ENCODE peak calls at places on chromosomes 2 and 18, in five cellular contexts. H is neuronal stem cell, E is mesenchymal stem cell, D is H1, C is trophoblast cell. J is an unnamed sample.

GRCh38 chr18:62379051-62379450 is 53.9 kb downstream of the TNFRSF11A start:
- DNase-seq in H (no peak), C (no peak), E (no peak), D (no peak), J (no peak)

GRCh38 chr2:100422320-100422719 is 4.9 kb upstream of the CHST10 start:
- DNase-seq in E (peak), D (no peak), C (peak), H (no peak), J (peak)

GRCh38 chr18:28043631-28044030 is 133.3 kb downstream of the CDH2 start:
- DNase-seq in E (no peak), C (no peak), H (no peak), D (no peak), J (no peak)

GRCh38 chr2:216690451-216691209 is 4.7 kb downstream of the IGFBP5 start:
- DNase-seq in D (no peak), H (no peak), C (no peak), E (peak), J (no peak)

GRCh38 chr2:18094277-18094676 is 215.8 kb downstream of the KCNS3 start:
- DNase-seq in E (no peak), C (no peak), H (no peak), D (no peak), J (no peak)

GRCh38 chr2:165794520-165794882 is 454 bp upstream of the GALNT3 start:
- DNase-seq in E (peak), C (peak), H (peak), D (no peak), J (peak)

GRCh38 chr2:213177685-213178084 is 26.3 kb upstream of the IKZF2 start:
- DNase-seq in C (no peak), E (no peak), H (no peak), D (no peak), J (no peak)

GRCh38 chr2:182636694-182637093 is 79.4 kb upstream of the DNAJC10 start:
- DNase-seq in C (no peak), E (no peak), D (no peak), H (peak), J (peak)

GRCh38 chr2:213175673-213176247 is 24.3 kb upstream of the IKZF2 start:
- DNase-seq in D (no peak), C (peak), H (no peak), E (no peak), J (no peak)

GRCh38 chr2:209113030-209113429 is 310.8 kb upstream of the MAP2 start:
- DNase-seq in D (peak), E (no peak), H (no peak), C (no peak), J (peak)

GRCh38 chr2:120258140-120258539 is 5.5 kb downstream of the RALB start:
- DNase-seq in C (no peak), E (no peak), D (no peak), H (no peak), J (no peak)

GRCh38 chr2:134866498-134867099 is 28.2 kb downstream of the ACMSD start:
- DNase-seq in H (no peak), C (peak), E (peak), D (no peak), J (no peak)

GRCh38 chr2:21451418-21451817 is 327.6 kb downstream of the TDRD15 start:
- DNase-seq in H (no peak), D (no peak), C (peak), E (no peak), J (no peak)

GRCh38 chr2:36611316-36611990 is 13.5 kb upstream of the FEZ2 start:
- DNase-seq in C (no peak), H (no peak), D (no peak), E (no peak), J (no peak)

GRCh38 chr2:168396131-168396530 is 59.9 kb upstream of the CERS6 start:
- DNase-seq in D (no peak), H (no peak), E (no peak), C (no peak), J (no peak)

GRCh38 chr18:22499421-22499820 is 81.7 kb upstream of the CTAGE1 start:
- DNase-seq in C (no peak), E (no peak), D (no peak), H (no peak), J (no peak)

GRCh38 chr2:88880441-88880953 is 189.0 kb downstream of the RPIA start:
- DNase-seq in H (peak), E (peak), D (no peak), C (peak), J (no peak)

GRCh38 chr2:145723872-145724271 is 1204.0 kb upstream of the ZEB2 start:
- DNase-seq in C (no peak), E (no peak), H (no peak), D (no peak), J (no peak)

GRCh38 chr2:105038383-105039061 is 653 bp downstream of the MRPS9 start:
- DNase-seq in E (peak), D (no peak), C (peak), H (peak), J (peak)

GRCh38 chr2:85705680-85706039 is 11.5 kb downstream of the GNLY start:
- DNase-seq in H (no peak), D (no peak), E (peak), C (peak), J (no peak)

GRCh38 chr2:196987654-196988364 is 61.3 kb upstream of the PGAP1 start:
- DNase-seq in E (peak), D (no peak), C (peak), H (no peak), J (no peak)

GRCh38 chr2:16025876-16026640 is 85.7 kb downstream of the MYCN start:
- DNase-seq in D (no peak), C (no peak), H (no peak), E (no peak), J (no peak)
- H4K91ac ChIP-seq in D (no peak), C (no peak), H (no peak), E (no peak), J (no peak)

GRCh38 chr18:44580159-44580558 is 100.5 kb upstream of the SETBP1 start:
- DNase-seq in E (no peak), H (no peak), C (no peak), D (no peak), J (no peak)
- H3K4me2 ChIP-seq in E (no peak), H (no peak), C (no peak), D (no peak), J (no peak)

GRCh38 chr2:220043993-220044335 is 416.5 kb downstream of the SLC4A3 start:
- DNase-seq in D (no peak), H (no peak), C (peak), E (peak), J (no peak)

GRCh38 chr2:220046507-220046906 is 419.1 kb downstream of the SLC4A3 start:
- DNase-seq in C (peak), H (no peak), D (no peak), E (no peak), J (no peak)

GRCh38 chr2:220044383-220044782 is 417.0 kb downstream of the SLC4A3 start:
- DNase-seq in H (no peak), C (no peak), D (no peak), E (no peak), J (peak)

DNA sequence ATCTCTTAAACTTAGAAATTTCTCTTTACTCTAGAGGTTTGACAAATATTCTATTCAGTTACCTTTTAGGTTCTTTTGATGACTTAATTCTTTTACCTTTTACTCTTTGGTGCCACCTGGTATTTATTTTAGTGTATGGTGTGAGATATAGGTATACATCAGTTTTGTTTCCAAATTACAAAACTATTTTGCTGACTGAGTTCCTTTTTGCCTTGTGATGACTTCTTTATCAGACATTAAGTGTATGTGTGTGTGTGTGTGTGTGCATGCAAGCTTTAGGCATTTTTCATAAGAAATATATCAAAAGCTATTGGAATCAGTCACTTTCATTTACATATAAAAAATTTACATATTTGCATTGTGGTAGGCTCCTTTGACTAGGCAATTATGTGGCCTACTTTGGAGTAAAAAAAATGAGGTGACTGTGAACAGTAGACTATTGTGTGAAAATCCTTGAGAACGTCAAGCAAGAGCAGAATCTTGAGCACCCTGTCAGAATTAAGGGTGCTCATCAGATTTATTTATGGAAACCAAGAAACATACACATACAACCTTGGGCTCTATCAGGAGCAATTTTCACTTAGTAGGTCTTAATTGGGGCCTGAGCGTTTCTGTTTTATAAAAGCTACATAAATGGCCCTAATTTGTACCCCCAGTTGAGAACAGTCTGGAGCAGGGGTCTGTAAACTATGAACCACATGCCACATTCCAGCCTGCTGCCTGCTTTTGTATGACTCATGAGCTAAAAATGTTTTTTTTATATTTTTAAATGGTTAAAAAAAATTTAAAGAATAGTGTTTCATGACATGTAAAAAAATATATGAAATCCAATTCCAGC is 415.9 kb downstream of the SLC4A3 start:
- DNase-seq in C (no peak), H (no peak), E (peak), D (no peak), J (no peak)
- H2BK12ac ChIP-seq in C (no peak), H (no peak), E (no peak), D (no peak), J (no peak)

GRCh38 chr18:46104128-46104911 is at the start of gene HAUS1:
- DNase-seq in C (peak), E (peak), H (peak), D (peak), J (peak)
- H4K91ac ChIP-seq in C (peak), E (no peak), H (no peak), D (no peak), J (no peak)

DNA sequence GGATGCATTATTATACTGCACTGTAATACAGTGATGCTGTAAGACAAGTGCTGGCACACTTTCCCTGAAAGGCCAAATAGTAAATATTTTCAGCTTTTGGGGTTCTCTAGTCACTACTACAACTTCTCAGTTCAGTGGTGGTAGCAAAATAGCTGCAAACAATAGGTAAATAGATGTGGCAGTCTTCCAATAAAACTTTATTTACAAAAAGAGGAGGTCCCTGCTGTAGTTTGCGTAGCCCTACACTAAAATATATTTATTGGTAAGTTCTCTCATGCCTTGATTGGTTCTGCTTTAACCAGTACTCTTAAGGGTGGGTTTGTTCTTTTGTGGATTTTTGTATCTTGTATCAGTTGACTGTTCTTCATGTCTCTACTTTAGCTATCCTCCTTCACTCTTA is 7.8 kb downstream of the GLS start:
- DNase-seq in C (no peak), E (no peak), D (no peak), H (no peak), J (no peak)
- H3K4me2 ChIP-seq in C (no peak), E (peak), D (peak), H (no peak), J (no peak)

DNA sequence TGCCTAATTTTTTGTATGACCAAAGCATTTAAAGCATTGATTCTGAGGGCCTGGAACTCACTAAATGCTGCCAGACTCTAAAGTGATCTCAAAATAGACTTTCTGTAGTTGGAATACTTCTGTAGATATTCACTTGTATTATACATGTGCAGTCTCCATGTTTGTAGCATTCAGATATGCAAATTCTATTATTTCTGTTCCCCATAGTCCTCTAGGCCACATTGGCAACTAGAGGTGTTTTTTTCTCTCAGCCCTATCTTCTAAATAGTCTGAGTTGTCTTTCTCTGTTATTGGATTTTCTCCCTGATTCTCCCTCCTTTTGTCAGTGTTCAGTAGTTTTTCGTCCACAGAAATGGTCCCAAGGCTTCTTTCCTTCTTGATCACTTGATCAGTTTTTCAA is 38.5 kb downstream of the ANKRD12 start:
- DNase-seq in H (no peak), E (no peak), C (no peak), D (no peak), J (no peak)
- H2BK12ac ChIP-seq in H (no peak), E (no peak), C (no peak), D (no peak), J (no peak)

DNA sequence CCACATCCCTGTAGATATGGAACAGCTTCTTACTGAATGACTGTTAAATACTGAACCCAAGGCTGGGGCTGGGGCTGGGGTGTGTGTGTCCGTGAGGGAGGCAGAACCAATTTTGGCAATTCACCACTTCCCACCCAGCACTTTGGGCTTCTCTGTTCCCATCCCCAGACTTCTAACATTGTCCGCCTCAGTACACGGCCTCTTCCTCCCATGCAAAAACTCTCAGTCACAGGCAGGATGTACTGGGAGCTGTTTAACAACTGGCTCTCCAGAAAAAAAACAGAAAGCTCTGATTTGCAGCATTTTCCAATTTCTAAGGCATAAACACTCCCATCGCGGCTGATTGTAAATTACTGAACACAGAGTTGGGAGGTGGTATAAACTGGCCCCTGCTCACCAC is 73.0 kb upstream of the MAP4K3 start:
- DNase-seq in C (no peak), E (peak), D (no peak), H (no peak), J (no peak)
- H4K91ac ChIP-seq in C (no peak), E (peak), D (no peak), H (no peak), J (no peak)

GRCh38 chr2:106890611-106891010 is 4.6 kb upstream of the ST6GAL2 start:
- DNase-seq in H (no peak), D (no peak), E (no peak), C (no peak), J (no peak)
- H3K4me2 ChIP-seq in H (no peak), D (peak), E (no peak), C (no peak), J (peak)

GRCh38 chr2:224893848-224894247 is 148.4 kb downstream of the DOCK10 start:
- DNase-seq in E (no peak), C (no peak), H (no peak), D (no peak), J (no peak)

GRCh38 chr2:224894356-224894755 is 147.9 kb downstream of the DOCK10 start:
- DNase-seq in E (no peak), D (no peak), C (peak), H (no peak), J (no peak)

GRCh38 chr2:224890407-224890806 is 151.9 kb downstream of the DOCK10 start:
- DNase-seq in E (peak), C (no peak), D (no peak), H (no peak), J (no peak)

GRCh38 chr2:224892574-224893204 is 149.6 kb downstream of the DOCK10 start:
- DNase-seq in E (no peak), C (no peak), D (no peak), H (no peak), J (peak)

DNA sequence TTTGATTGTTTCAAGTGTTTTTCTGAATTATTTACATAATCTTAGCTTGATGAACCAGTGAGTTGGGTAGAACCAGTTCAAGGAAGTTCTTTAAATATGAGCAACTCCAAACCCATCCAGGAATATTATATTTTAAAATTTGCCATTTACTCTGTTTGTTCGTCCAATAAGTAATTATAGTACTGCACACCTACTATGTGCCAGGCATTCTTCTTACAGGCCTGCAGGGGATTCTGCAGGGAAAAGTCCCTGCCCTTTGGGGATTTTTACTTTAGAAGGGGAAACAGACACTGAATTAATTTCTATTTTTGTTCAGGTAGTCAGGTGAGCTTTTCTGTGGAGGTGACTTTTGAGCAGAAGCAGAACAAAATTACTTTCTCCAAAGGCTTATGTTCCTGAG is 146.9 kb downstream of the DOCK10 start:
- DNase-seq in C (no peak), H (no peak), D (no peak), E (no peak), J (no peak)
- H2BK12ac ChIP-seq in C (no peak), H (no peak), D (no peak), E (no peak), J (no peak)

GRCh38 chr2:63790491-63790890 is 51.2 kb upstream of the UGP2 start:
- DNase-seq in E (peak), H (no peak), D (no peak), C (no peak), J (no peak)
- H4K91ac ChIP-seq in E (peak), H (no peak), D (no peak), C (no peak), J (no peak)